ENCODE peak calls at places on chromosome 20, in seven cellular contexts. D, E, J, O, S, N and Y are unnamed samples.

GRCh38 chr20:45339799-45340198 is 8.4 kb downstream of the SDC4 start:
- DNase-seq in S (no peak), D (no peak), J (peak), O (no peak), E (no peak), N (no peak), Y (no peak)

GRCh38 chr20:48722737-48723191 is 105.0 kb downstream of the PREX1 start:
- DNase-seq in J (peak), D (peak), E (no peak), S (no peak), N (no peak), O (no peak), Y (no peak)

GRCh38 chr20:24768226-24768625 is 180.8 kb upstream of the CST7 start:
- DNase-seq in E (no peak), D (no peak), S (no peak), N (no peak), O (no peak), J (no peak), Y (no peak)

GRCh38 chr20:61254881-61255589 is 3.0 kb downstream of the CDH4 start:
- DNase-seq in S (no peak), O (no peak), J (no peak), E (no peak), D (no peak), N (no peak), Y (no peak)

GRCh38 chr20:49831022-49831769 is 18.6 kb downstream of the SLC9A8 start:
- DNase-seq in J (no peak), N (no peak), O (no peak), S (no peak), D (no peak), E (no peak), Y (no peak)

GRCh38 chr20:61322151-61322860 is 70.2 kb downstream of the CDH4 start:
- DNase-seq in D (no peak), J (no peak), S (no peak), O (no peak), N (no peak), E (no peak), Y (no peak)

GRCh38 chr20:19449051-19449450 is 236.6 kb downstream of the SLC24A3 start:
- DNase-seq in J (no peak), N (no peak), D (no peak), E (no peak), O (no peak), S (no peak), Y (no peak)

GRCh38 chr20:32583581-32584045 is 1.5 kb downstream of the NOL4L start:
- DNase-seq in E (no peak), O (no peak), N (no peak), S (no peak), J (peak), D (no peak), Y (no peak)

GRCh38 chr20:34562643-34563042 is 4.1 kb downstream of the MAP1LC3A start:
- DNase-seq in S (no peak), J (peak), N (no peak), O (no peak), E (no peak), D (peak), Y (peak)

GRCh38 chr20:35252037-35252461 is 25.6 kb downstream of the MMP24 start:
- DNase-seq in J (no peak), S (no peak), O (no peak), D (peak), E (no peak), N (no peak), Y (peak)

GRCh38 chr20:62141397-62142251 is 1.6 kb downstream of the PSMA7 start:
- DNase-seq in J (peak), S (no peak), D (peak), O (no peak), E (no peak), N (peak), Y (peak)

GRCh38 chr20:40323411-40323810 is 365.6 kb downstream of the MAFB start:
- DNase-seq in E (no peak), O (no peak), N (no peak), D (no peak), S (no peak), J (no peak), Y (no peak)

GRCh38 chr20:49210101-49210749 is 9.0 kb upstream of the DDX27 start:
- DNase-seq in D (no peak), S (no peak), J (no peak), O (no peak), N (no peak), E (no peak), Y (no peak)

GRCh38 chr20:39588148-39588757 is 626.1 kb downstream of the DHX35 start:
- DNase-seq in J (no peak), S (no peak), O (no peak), E (no peak), N (no peak), D (no peak), Y (no peak)

GRCh38 chr20:22814475-22815205 is 220.5 kb upstream of the SSTR4 start:
- DNase-seq in S (no peak), O (no peak), J (no peak), E (no peak), N (no peak), D (no peak), Y (no peak)

GRCh38 chr20:23622839-23623343 is 14.9 kb downstream of the CST3 start:
- DNase-seq in D (no peak), E (no peak), O (no peak), S (no peak), N (peak), J (no peak), Y (no peak)

GRCh38 chr20:45059022-45059728 is 41.8 kb downstream of the KCNS1 start:
- DNase-seq in N (no peak), O (no peak), D (no peak), J (no peak), S (no peak), E (no peak), Y (peak)

GRCh38 chr20:19802492-19803158 is 44.6 kb downstream of the RIN2 start:
- DNase-seq in E (no peak), N (peak), D (no peak), S (no peak), J (no peak), O (no peak), Y (peak)

GRCh38 chr20:8267009-8267408 is 134.9 kb downstream of the PLCB1 start:
- DNase-seq in S (no peak), E (no peak), O (peak), J (no peak), D (no peak), N (no peak), Y (no peak)

GRCh38 chr20:32631916-32632460 is 41.8 kb downstream of the C20orf203 start:
- DNase-seq in J (no peak), N (no peak), O (no peak), E (no peak), S (no peak), D (no peak), Y (no peak)

GRCh38 chr20:42041000-42041565 is 422.9 kb upstream of the CHD6 start:
- DNase-seq in E (no peak), D (no peak), O (no peak), J (no peak), S (no peak), N (no peak), Y (no peak)

GRCh38 chr20:16904751-16905150 is 156.6 kb downstream of the OTOR start:
- DNase-seq in N (no peak), E (no peak), S (no peak), J (no peak), O (no peak), D (no peak), Y (no peak)

GRCh38 chr20:4326194-4327065 is 311.1 kb upstream of the RNF24 start:
- DNase-seq in O (no peak), N (no peak), J (no peak), E (no peak), D (no peak), S (no peak), Y (no peak)

GRCh38 chr20:7285918-7286556 is 518.6 kb downstream of the BMP2 start:
- DNase-seq in N (peak), J (peak), S (peak), O (peak), D (peak), E (no peak), Y (peak)

GRCh38 chr20:59560588-59561227 is 43.6 kb upstream of the PHACTR3 start:
- DNase-seq in E (no peak), O (no peak), S (no peak), J (peak), N (peak), D (no peak), Y (peak)

GRCh38 chr20:58640446-58640845 is 10.6 kb upstream of the STX16 start:
- DNase-seq in D (no peak), S (no peak), E (no peak), N (no peak), O (no peak), J (no peak), Y (no peak)